ENCODE peak calls at places on chromosomes 4 and X, in six cellular contexts. S, Q, Y, D, A and H are unnamed samples.

GRCh38 chr4:186954956-186955355 is 231.3 kb upstream of the FAT1 start:
- DNase-seq in S (no peak), Q (no peak), Y (no peak), D (no peak), A (no peak), H (no peak)

GRCh38 chr4:57777871-57778270 is 667.7 kb upstream of the IGFBP7 start:
- DNase-seq in S (no peak), Q (no peak), Y (no peak), D (no peak), A (no peak), H (no peak)

GRCh38 chr4:109332926-109333464 is 30.5 kb upstream of the COL25A1 start:
- DNase-seq in S (no peak), Q (no peak), Y (no peak), D (peak), A (no peak), H (no peak)

GRCh38 chrX:134431894-134432293 is 28.1 kb upstream of the HPRT1 start:
- DNase-seq in S (no peak), Q (no peak), Y (no peak), D (no peak), A (no peak), H (no peak)

GRCh38 chrX:40062525-40063193 is 35.1 kb downstream of the BCOR start:
- DNase-seq in S (no peak), Q (no peak), Y (no peak), D (no peak), A (no peak), H (peak)

GRCh38 chrX:124502599-124502998 is 156.2 kb downstream of the SH2D1A start:
- DNase-seq in S (no peak), Q (no peak), Y (no peak), D (no peak), A (no peak), H (no peak)

GRCh38 chr4:186392017-186392416 is 126.0 kb downstream of the F11 start:
- DNase-seq in S (no peak), Q (no peak), Y (no peak), D (no peak), A (no peak), H (no peak)

GRCh38 chr4:129428454-129428853 is 332.5 kb downstream of the C4orf33 start:
- DNase-seq in S (no peak), Q (no peak), Y (no peak), D (no peak), A (no peak), H (no peak)

GRCh38 chrX:49995021-49995731 is 72.8 kb downstream of the CLCN5 start:
- DNase-seq in S (no peak), Q (no peak), Y (no peak), D (no peak), A (no peak), H (no peak)

GRCh38 chr4:145177906-145178538 is 2.4 kb downstream of the OTUD4 start:
- DNase-seq in S (no peak), Q (no peak), Y (no peak), D (peak), A (no peak), H (no peak)

GRCh38 chr4:174225247-174226054 is 58.0 kb downstream of the FBXO8 start:
- DNase-seq in S (no peak), Q (no peak), Y (no peak), D (no peak), A (no peak), H (no peak)

GRCh38 chrX:72126539-72127140 is 5.1 kb downstream of the RTL5 start:
- DNase-seq in S (peak), Q (peak), Y (peak), D (peak), A (peak), H (peak)

GRCh38 chr4:139219450-139220055 is 42.5 kb upstream of the ELF2 start:
- DNase-seq in S (no peak), Q (no peak), Y (no peak), D (no peak), A (no peak), H (no peak)

GRCh38 chr4:157294575-157294974 is 74.0 kb downstream of the GRIA2 start:
- DNase-seq in S (no peak), Q (no peak), Y (no peak), D (no peak), A (no peak), H (no peak)

GRCh38 chrX:154074199-154074598 is 23.3 kb downstream of the MECP2 start:
- DNase-seq in S (no peak), Q (no peak), Y (no peak), D (no peak), A (no peak), H (no peak)

GRCh38 chr4:113116414-113117345 is 67.2 kb downstream of the ANK2 start:
- DNase-seq in S (no peak), Q (no peak), Y (no peak), D (no peak), A (no peak), H (peak)

GRCh38 chr4:57424231-57424897 is 314.2 kb upstream of the IGFBP7 start:
- DNase-seq in S (no peak), Q (peak), Y (peak), D (no peak), A (no peak), H (no peak)

GRCh38 chr4:173698557-173699262 is 168.7 kb upstream of the HAND2 start:
- DNase-seq in S (peak), Q (no peak), Y (no peak), D (no peak), A (no peak), H (no peak)

GRCh38 chrX:82412851-82413250 is 1095.2 kb upstream of the POU3F4 start:
- DNase-seq in S (no peak), Q (no peak), Y (no peak), D (no peak), A (no peak), H (no peak)

GRCh38 chr4:119781044-119781443 is 152.4 kb upstream of the PDE5A start:
- DNase-seq in S (no peak), Q (no peak), Y (no peak), D (no peak), A (no peak), H (no peak)

GRCh38 chr4:69470561-69470960 is 25.1 kb downstream of the UGT2B4 start:
- DNase-seq in S (no peak), Q (no peak), Y (no peak), D (no peak), A (no peak), H (no peak)

GRCh38 chr4:127732623-127733199 is 2.5 kb downstream of the SLC25A31 start:
- DNase-seq in S (no peak), Q (no peak), Y (no peak), D (peak), A (no peak), H (no peak)

GRCh38 chr4:111475001-111475400 is 670.3 kb upstream of the FAM241A start:
- DNase-seq in S (no peak), Q (no peak), Y (no peak), D (no peak), A (no peak), H (no peak)

GRCh38 chr4:14178421-14178820 is 550.9 kb upstream of the BOD1L1 start:
- DNase-seq in S (no peak), Q (no peak), Y (no peak), D (peak), A (no peak), H (no peak)

GRCh38 chrX:80812176-80812575 is 2.5 kb upstream of the BRWD3 start:
- DNase-seq in S (peak), Q (no peak), Y (peak), D (peak), A (no peak), H (peak)

GRCh38 chrX:95382799-95383198 is 1301.8 kb upstream of the DIAPH2 start:
- DNase-seq in S (no peak), Q (no peak), Y (no peak), D (no peak), A (no peak), H (no peak)

GRCh38 chr4:145528601-145529000 is 46.9 kb downstream of the SMAD1 start:
- DNase-seq in S (no peak), Q (no peak), Y (no peak), D (no peak), A (no peak), H (no peak)

GRCh38 chr4:187903700-187904099 is 91.9 kb upstream of the ZFP42 start:
- DNase-seq in S (no peak), Q (no peak), Y (no peak), D (no peak), A (no peak), H (no peak)

DNA sequence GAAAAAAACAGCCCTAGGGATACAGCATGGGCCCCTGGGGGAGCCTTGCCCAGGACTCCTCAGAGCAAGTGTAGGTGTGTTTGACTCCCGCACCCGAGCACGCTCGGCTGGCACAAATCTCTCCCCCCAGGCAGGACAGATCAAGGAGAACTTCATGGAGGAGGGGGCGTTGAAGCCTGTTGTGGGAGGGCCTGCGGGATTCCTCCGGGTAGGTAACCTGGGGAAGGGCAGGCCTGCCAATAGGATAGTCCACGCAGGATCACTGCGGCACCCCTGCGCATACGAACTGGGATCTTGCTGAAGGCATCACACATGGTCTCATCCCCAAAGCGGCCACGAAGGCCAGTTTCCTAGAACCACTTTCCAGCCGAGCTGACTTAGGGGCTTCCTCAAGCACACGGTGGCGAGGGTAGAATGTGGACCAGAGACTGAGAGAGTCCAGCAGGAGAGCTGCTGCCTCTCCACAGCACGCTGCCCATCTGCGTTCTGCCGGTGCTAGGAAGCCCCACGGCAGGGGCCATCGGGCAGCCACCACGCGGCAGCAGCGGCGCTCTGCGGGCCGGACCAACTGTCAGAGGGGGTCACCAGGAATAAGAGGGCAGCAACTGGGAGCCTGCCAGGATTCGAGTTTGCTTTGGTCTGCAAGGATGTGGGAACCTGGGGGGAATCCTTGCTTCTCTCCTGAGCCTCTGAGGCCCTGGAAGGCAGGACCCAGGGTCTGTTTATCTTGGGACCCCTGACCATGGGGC is 56.8 kb downstream of the WFS1 start:
- DNase-seq in S (no peak), Q (no peak), Y (no peak), D (no peak), A (no peak), H (no peak)
- H3K27ac ChIP-seq in S (peak), Q (no peak), Y (no peak), D (no peak), A (no peak), H (no peak)

GRCh38 chrX:66013195-66013816 is 26.6 kb downstream of the VSIG4 start:
- DNase-seq in S (no peak), Q (no peak), Y (no peak), D (peak), A (no peak), H (no peak)
- H3K27ac ChIP-seq in S (peak), Q (no peak), Y (no peak), D (peak), A (no peak), H (no peak)

GRCh38 chr4:6974138-6974848 is 64.7 kb downstream of the TBC1D14 start:
- DNase-seq in S (peak), Q (no peak), Y (peak), D (peak), A (peak), H (peak)

GRCh38 chr4:6972911-6973310 is 63.3 kb downstream of the TBC1D14 start:
- DNase-seq in S (no peak), Q (no peak), Y (no peak), D (no peak), A (no peak), H (no peak)

GRCh38 chr4:6971536-6972374 is 62.1 kb downstream of the TBC1D14 start:
- DNase-seq in S (peak), Q (no peak), Y (no peak), D (no peak), A (peak), H (no peak)

GRCh38 chr4:6969826-6970800 is 60.5 kb downstream of the TBC1D14 start:
- DNase-seq in S (no peak), Q (no peak), Y (no peak), D (peak), A (no peak), H (no peak)

GRCh38 chr4:6972375-6972650 is 62.7 kb downstream of the TBC1D14 start:
- DNase-seq in S (no peak), Q (no peak), Y (no peak), D (no peak), A (no peak), H (no peak)
- H3K27ac ChIP-seq in S (no peak), Q (no peak), Y (no peak), D (no peak), A (no peak), H (no peak)

GRCh38 chr4:26032142-26032541 is 118.1 kb downstream of the SMIM20 start:
- DNase-seq in S (no peak), Q (no peak), Y (no peak), D (no peak), A (no peak), H (no peak)
- H3K27ac ChIP-seq in S (peak), Q (peak), Y (peak), D (no peak), A (peak), H (no peak)

DNA sequence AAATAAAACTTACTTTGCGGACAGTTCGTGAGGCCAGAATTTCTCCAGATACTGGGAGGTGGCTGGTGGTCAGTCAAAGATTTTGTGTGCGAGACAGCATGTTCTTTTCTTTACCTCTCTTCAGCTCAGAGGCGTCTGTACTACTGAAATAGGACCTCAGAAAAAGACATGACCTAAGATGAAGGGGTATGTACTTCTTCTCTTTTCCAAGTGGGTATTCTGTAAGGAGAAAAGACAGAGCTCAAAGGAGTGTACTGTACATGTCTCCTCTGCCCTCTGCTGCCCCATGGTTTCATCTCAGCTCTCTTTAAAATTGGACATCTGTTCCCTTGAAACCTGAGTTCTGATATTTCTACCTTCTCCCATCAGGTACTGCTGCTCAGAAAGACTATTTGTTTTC is 38.1 kb downstream of the SEPTIN11 start:
- DNase-seq in S (no peak), Q (no peak), Y (no peak), D (no peak), A (no peak), H (no peak)
- H3K27ac ChIP-seq in S (peak), Q (peak), Y (peak), D (no peak), A (peak), H (no peak)